ENCODE peak calls at places on chromosomes 1 and 21, in five cellular contexts. T, E, J, C and R are unnamed samples.

GRCh38 chr21:39676054-39676771 is 63.5 kb downstream of the B3GALT5 start:
- DNase-seq in T (no peak), E (peak), J (peak), C (no peak), R (peak)

GRCh38 chr21:29638138-29638537 is 301.7 kb downstream of the GRIK1 start:
- DNase-seq in T (no peak), E (no peak), J (no peak), C (no peak), R (no peak)

GRCh38 chr1:205583461-205584130 is 48.2 kb downstream of the ELK4 start:
- DNase-seq in T (no peak), E (peak), J (no peak), C (no peak), R (no peak)

GRCh38 chr1:110454328-110454727 is 3.4 kb downstream of the PROK1 start:
- DNase-seq in T (no peak), E (no peak), J (no peak), C (no peak), R (no peak)

GRCh38 chr1:200231787-200232222 is 178.0 kb downstream of the ZNF281 start:
- DNase-seq in T (peak), E (no peak), J (no peak), C (no peak), R (no peak)

GRCh38 chr21:31337991-31338891 is 5.8 kb downstream of the TIAM1 start:
- DNase-seq in T (no peak), E (no peak), J (no peak), C (no peak), R (no peak)

GRCh38 chr1:75765697-75766355 is 20.2 kb upstream of the RABGGTB start:
- DNase-seq in T (peak), E (no peak), J (no peak), C (no peak), R (no peak)

GRCh38 chr1:18217398-18218043 is 109.9 kb downstream of the IGSF21 start:
- DNase-seq in T (no peak), E (peak), J (peak), C (no peak), R (no peak)

GRCh38 chr1:59978026-59978425 is 51.5 kb upstream of the CYP2J2 start:
- DNase-seq in T (no peak), E (no peak), J (no peak), C (no peak), R (no peak)

GRCh38 chr21:29961291-29962027 is 21.7 kb upstream of the GRIK1 start:
- DNase-seq in T (no peak), E (no peak), J (no peak), C (no peak), R (no peak)

GRCh38 chr1:15412843-15413242 is 3.2 kb downstream of the EFHD2 start:
- DNase-seq in T (peak), E (peak), J (no peak), C (no peak), R (no peak)

GRCh38 chr1:6235302-6235680 is 473 bp downstream of the ICMT start:
- DNase-seq in T (no peak), E (peak), J (no peak), C (no peak), R (no peak)

GRCh38 chr1:37622131-37622530 is 12.6 kb downstream of the RSPO1 start:
- DNase-seq in T (no peak), E (no peak), J (no peak), C (no peak), R (no peak)

GRCh38 chr1:20100632-20101355 is 18.5 kb downstream of the PLA2G2D start:
- DNase-seq in T (peak), E (peak), J (peak), C (no peak), R (no peak)

GRCh38 chr1:169550294-169550693 is 36.0 kb downstream of the F5 start:
- DNase-seq in T (peak), E (no peak), J (peak), C (no peak), R (no peak)

GRCh38 chr21:46037338-46038325 is 56.1 kb downstream of the COL6A1 start:
- DNase-seq in T (no peak), E (no peak), J (no peak), C (no peak), R (no peak)

GRCh38 chr1:16158025-16158424 is 2.2 kb upstream of the EPHA2 start:
- DNase-seq in T (no peak), E (no peak), J (no peak), C (no peak), R (no peak)

GRCh38 chr1:34787461-34788420 is 5.1 kb upstream of the GJA4 start:
- DNase-seq in T (peak), E (no peak), J (no peak), C (no peak), R (no peak)

GRCh38 chr1:91624331-91624730 is 123.7 kb downstream of the CDC7 start:
- DNase-seq in T (no peak), E (no peak), J (no peak), C (no peak), R (no peak)

GRCh38 chr1:39960461-39960958 is 5.6 kb downstream of the MFSD2A start:
- DNase-seq in T (no peak), E (peak), J (no peak), C (peak), R (peak)

GRCh38 chr1:55781944-55782482 is 566.8 kb upstream of the USP24 start:
- DNase-seq in T (no peak), E (peak), J (no peak), C (no peak), R (no peak)

GRCh38 chr1:179025125-179025974 is at the start of gene FAM20B:
- DNase-seq in T (peak), E (peak), J (peak), C (peak), R (peak)

GRCh38 chr1:30809514-30810263 is 52.1 kb upstream of the LAPTM5 start:
- DNase-seq in T (peak), E (no peak), J (no peak), C (no peak), R (no peak)

GRCh38 chr1:44970317-44970716 is 16.1 kb downstream of the EIF2B3 start:
- DNase-seq in T (peak), E (no peak), J (no peak), C (no peak), R (no peak)

GRCh38 chr1:214791961-214792360 is 189.0 kb downstream of the CENPF start:
- DNase-seq in T (no peak), E (no peak), J (no peak), C (no peak), R (no peak)

GRCh38 chr21:26776320-26777021 is 68.7 kb downstream of the ADAMTS1 start:
- DNase-seq in T (no peak), E (no peak), J (no peak), C (no peak), R (no peak)

GRCh38 chr1:83857108-83857507 is 141.8 kb downstream of the TTLL7 start:
- DNase-seq in T (peak), E (no peak), J (no peak), C (no peak), R (no peak)

GRCh38 chr1:83856381-83856780 is 142.6 kb downstream of the TTLL7 start:
- DNase-seq in T (no peak), E (no peak), J (no peak), C (no peak), R (no peak)

GRCh38 chr1:83857705-83858104 is 141.2 kb downstream of the TTLL7 start:
- DNase-seq in T (no peak), E (no peak), J (no peak), C (no peak), R (no peak)

GRCh38 chr1:83860506-83861221 is 138.3 kb downstream of the TTLL7 start:
- DNase-seq in T (peak), E (peak), J (peak), C (peak), R (peak)
- H3K4me3 ChIP-seq in T (peak), E (peak), J (peak), C (peak), R (peak)

DNA sequence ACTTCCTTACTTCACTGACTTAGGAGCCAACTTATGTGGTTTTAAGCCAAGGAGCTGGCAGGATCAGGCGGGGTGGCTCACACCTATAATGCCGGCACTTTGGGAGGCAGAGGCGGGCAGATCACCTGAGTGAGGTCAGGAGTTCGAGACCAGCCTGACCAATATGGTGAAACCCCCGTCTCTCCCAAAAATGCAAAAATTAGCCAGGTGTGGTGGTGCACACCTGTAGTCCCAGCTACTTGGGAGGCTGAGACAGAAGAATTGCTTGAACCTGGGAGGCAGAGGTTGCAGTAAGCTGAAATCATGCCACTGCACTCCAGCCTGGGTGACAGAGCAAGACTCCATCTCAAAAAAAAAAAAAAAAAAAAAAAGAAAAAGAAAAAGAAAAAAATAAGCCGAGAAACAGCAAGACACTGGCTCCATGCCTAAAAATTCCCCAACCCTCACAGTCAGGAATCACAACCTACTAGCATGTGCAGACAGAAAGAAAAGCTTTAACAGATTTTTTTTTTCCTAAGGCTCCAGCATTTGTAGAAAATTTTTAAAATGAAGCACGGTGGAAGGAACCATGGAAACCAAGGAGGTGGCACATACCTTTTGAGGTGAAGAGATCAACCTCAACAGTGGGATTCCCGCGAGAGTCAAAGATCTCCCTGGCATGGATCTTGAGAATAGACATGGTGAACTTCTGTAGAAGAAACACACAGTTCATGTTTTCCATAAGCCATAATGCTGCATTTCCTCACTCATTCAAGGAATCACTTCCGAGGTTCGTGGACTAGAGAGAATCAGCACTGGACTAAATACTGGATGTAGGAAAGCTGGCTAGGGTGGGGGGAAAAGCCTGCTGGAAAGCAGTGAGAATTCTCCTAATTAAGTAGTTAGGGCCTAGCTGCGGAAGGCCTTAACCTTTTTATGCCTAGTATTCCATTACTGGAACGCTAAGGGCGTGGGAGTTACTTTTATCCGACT is 4.0 kb downstream of the ENO1 start:
- DNase-seq in T (no peak), E (no peak), J (no peak), C (no peak), R (no peak)
- TF ChIP-seq POLR2A in T (no peak), E (no peak), J (no peak), C (no peak), R (no peak)

DNA sequence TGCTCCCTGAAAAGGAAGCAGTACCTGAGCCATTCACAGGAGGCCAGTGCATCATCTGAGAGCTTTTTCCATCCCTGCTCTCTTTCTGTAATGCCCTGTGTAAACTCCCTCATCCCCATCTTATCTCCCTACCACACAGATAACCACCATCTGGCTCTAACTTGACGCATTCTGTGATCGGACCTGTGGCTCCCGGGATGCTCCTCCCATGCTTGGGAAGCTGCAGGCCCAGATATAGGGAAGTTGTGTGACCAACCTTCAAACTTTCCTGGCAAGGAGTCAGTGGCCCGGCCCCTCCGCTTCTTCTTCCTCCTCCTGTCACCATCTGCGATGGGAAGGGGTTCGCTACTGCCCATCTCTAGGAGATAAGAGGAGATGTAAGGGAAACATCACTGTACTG is 21.1 kb downstream of the MKNK1 start:
- DNase-seq in T (no peak), E (peak), J (no peak), C (no peak), R (no peak)
- TF ChIP-seq CTCF in T (no peak), E (no peak), J (no peak), C (no peak), R (no peak)

DNA sequence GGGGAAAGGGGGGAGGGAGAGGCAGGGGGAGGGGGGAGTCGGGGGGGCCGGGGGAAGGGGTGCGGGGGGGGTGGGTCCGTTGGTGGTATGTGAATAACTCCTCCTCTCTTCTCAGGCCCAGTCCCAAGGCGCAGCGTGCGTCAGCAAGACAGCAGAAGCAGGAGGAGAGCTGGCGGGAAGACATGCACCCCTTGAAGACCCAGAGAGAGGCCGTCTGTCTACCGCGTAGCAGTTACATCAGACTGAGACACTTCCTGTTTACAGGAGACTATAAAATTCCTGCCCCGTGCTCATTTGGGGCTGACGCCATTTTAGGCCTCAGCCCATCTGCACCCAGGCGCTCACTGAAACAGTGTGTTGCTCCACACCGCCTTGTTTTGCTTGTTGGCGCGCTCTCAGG is 55.3 kb downstream of the SETD4 start:
- DNase-seq in T (no peak), E (peak), J (no peak), C (no peak), R (peak)
- H3K4me3 ChIP-seq in T (no peak), E (no peak), J (no peak), C (peak), R (no peak)

DNA sequence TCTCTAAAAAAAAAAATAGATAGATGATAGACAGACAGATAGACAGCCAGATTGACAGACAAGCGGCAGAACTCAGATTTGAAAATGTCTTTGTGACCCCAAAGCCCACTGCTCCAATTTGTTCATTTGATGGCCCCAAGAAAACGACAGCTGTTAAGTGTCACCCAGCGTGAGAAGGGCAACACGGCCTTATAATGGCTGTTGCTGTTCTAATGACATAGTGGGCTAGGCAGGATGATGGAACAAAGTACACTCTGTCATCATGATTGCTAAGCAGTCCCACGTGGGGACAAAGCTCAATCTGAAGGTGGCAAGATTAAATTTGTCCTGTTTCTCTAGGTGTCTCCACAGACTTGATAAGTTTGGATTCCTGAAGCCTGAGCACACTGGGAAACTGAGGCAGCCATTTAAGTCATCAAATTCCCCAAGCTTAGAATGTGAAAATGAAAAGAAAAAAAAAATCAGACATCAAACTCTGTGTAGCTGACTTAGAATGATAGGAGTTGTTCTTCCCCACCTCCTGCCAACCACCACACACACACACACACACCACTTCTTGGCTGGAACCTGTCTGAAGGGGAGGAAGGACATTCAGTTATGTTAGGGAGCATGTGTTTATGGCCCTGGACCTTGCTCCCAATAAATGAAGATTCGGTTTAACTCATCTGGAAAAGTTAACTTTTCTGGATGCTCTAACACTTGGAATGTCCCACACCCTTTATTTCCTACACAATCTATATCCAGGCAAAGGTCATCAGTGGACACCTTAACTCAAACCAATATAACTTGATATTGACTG is 112.7 kb downstream of the DAB1 start:
- DNase-seq in T (no peak), E (peak), J (no peak), C (no peak), R (no peak)
- TF ChIP-seq POLR2A in T (no peak), E (no peak), J (no peak), C (no peak), R (no peak)